ENCODE peak calls at places on chromosomes 4 and X, in four cellular contexts. One of them, this sample, is unnamed.

GRCh38 chr4:2546286-2546823 is 9.9 kb downstream of the FAM193A start:
- DNase-seq in osteocyte: no peak
- DNase-seq in CD14-positive monocyte: no peak
- DNase-seq in foreskin fibroblast: no peak
- DNase-seq in this sample: no peak

GRCh38 chrX:139739138-139739537 is 31.2 kb upstream of the MCF2 start:
- DNase-seq in osteocyte: no peak
- DNase-seq in CD14-positive monocyte: no peak
- DNase-seq in foreskin fibroblast: peak
- DNase-seq in this sample: no peak

GRCh38 chr4:4791299-4791798 is 68.1 kb upstream of the MSX1 start:
- DNase-seq in osteocyte: no peak
- DNase-seq in CD14-positive monocyte: no peak
- DNase-seq in foreskin fibroblast: no peak
- DNase-seq in this sample: peak

GRCh38 chr4:83644677-83645639 is 109.0 kb downstream of the GPAT3 start:
- DNase-seq in osteocyte: no peak
- DNase-seq in CD14-positive monocyte: no peak
- DNase-seq in foreskin fibroblast: peak
- DNase-seq in this sample: no peak

GRCh38 chrX:15674514-15674898 is 9.9 kb upstream of the CLTRN start:
- DNase-seq in osteocyte: no peak
- DNase-seq in CD14-positive monocyte: peak
- DNase-seq in foreskin fibroblast: peak
- DNase-seq in this sample: no peak

GRCh38 chr4:1021386-1022050 is 10.1 kb downstream of the FGFRL1 start:
- DNase-seq in osteocyte: no peak
- DNase-seq in CD14-positive monocyte: no peak
- DNase-seq in foreskin fibroblast: no peak
- DNase-seq in this sample: no peak

GRCh38 chr4:140004580-140005314 is 149.2 kb downstream of the MAML3 start:
- DNase-seq in osteocyte: no peak
- DNase-seq in CD14-positive monocyte: no peak
- DNase-seq in foreskin fibroblast: peak
- DNase-seq in this sample: no peak

GRCh38 chrX:100410901-100411801 is 1.1 kb upstream of the PCDH19 start:
- DNase-seq in osteocyte: no peak
- DNase-seq in CD14-positive monocyte: no peak
- DNase-seq in foreskin fibroblast: peak
- DNase-seq in this sample: no peak

GRCh38 chr4:156193800-156194199 is 240.1 kb upstream of the CTSO start:
- DNase-seq in osteocyte: no peak
- DNase-seq in CD14-positive monocyte: no peak
- DNase-seq in foreskin fibroblast: peak
- DNase-seq in this sample: no peak

GRCh38 chrX:131366387-131366786 is 77.3 kb upstream of the IGSF1 start:
- DNase-seq in osteocyte: no peak
- DNase-seq in CD14-positive monocyte: no peak
- DNase-seq in foreskin fibroblast: no peak
- DNase-seq in this sample: no peak

GRCh38 chr4:43837171-43837570 is 611.4 kb downstream of the KCTD8 start:
- DNase-seq in osteocyte: no peak
- DNase-seq in CD14-positive monocyte: no peak
- DNase-seq in foreskin fibroblast: no peak
- DNase-seq in this sample: no peak

GRCh38 chr4:6658635-6659075 is 18.2 kb downstream of the MRFAP1 start:
- DNase-seq in osteocyte: no peak
- DNase-seq in CD14-positive monocyte: no peak
- DNase-seq in foreskin fibroblast: peak
- DNase-seq in this sample: peak

GRCh38 chr4:53688186-53688790 is 97.0 kb upstream of the LNX1 start:
- DNase-seq in osteocyte: no peak
- DNase-seq in CD14-positive monocyte: no peak
- DNase-seq in foreskin fibroblast: peak
- DNase-seq in this sample: no peak

DNA sequence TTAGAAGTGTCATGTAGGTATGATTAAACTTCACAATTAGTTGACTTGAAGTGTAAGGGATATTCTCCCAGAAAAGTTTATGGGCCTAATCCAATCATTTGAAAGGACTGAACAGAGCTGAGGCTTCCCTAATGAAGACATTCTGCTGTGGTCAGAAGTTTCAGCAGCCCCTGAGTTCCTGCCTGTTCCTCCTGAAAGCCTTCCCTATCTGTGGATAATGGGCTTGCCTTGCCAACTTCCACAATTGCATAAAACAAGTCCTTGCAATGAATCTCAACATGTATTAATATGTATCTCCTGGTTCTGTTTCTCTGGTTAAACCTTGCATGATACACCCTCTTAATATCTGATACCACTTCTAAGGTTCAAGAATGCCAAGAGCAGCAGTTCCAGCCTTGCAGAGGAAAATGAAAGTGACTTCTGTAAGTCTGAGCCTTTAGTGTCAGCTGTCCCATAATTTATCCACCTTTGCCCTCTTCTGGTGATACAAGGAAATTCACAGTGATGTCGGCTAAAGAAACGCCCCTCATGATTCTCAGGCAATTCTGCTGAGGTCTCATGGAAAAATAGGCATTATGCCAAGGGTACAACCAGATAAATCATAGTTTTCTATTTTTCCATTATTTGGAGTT is 172.4 kb upstream of the CXCL13 start:
- DNase-seq in osteocyte: no peak
- DNase-seq in CD14-positive monocyte: no peak
- DNase-seq in foreskin fibroblast: peak
- DNase-seq in this sample: no peak
- TF ChIP-seq CTCF in osteocyte: peak
- TF ChIP-seq CTCF in CD14-positive monocyte: peak
- TF ChIP-seq CTCF in foreskin fibroblast: peak
- TF ChIP-seq CTCF in this sample: peak

GRCh38 chr4:153205028-153205648 is 895 bp downstream of the TRIM2 start:
- DNase-seq in osteocyte: no peak
- DNase-seq in CD14-positive monocyte: no peak
- DNase-seq in foreskin fibroblast: no peak
- DNase-seq in this sample: no peak
- TF ChIP-seq CTCF in osteocyte: no peak
- TF ChIP-seq CTCF in CD14-positive monocyte: no peak
- TF ChIP-seq CTCF in foreskin fibroblast: no peak
- TF ChIP-seq CTCF in this sample: no peak

DNA sequence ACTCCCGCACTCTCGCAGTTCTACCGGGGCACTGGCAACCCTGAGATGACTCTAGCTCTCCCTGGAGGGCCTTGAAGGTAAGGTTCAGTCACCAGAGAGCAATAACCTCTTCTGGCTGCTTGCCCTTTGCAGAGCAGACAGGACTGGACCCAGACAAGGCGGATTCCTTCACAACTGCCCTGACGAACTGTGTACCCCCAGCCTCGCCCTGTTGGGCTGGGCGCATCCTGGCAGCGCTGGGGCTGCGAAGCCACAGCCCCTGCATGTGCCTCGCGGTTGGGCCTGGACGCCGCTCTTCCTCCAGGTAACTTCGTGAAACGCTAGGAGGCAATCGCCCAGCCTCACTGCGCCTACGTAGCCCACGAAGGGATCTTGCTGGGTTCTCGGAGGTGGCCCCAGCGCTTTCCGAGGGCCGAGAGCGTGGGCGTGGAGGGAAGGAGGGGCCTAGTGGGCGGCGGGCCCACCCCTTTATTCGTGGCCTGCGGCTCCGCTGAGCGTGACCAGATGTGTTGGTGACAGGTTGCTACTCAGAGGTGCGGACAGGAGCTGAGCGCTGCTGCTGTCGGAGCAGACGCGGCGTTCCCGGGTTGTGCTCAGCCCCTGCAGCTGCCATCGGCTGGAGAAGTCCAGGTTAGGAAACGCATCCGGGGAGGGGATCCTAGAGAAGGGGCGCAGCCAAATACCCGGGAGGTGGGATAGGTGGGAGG is 1.9 kb upstream of the MAMLD1 start:
- DNase-seq in osteocyte: peak
- DNase-seq in CD14-positive monocyte: no peak
- DNase-seq in foreskin fibroblast: peak
- DNase-seq in this sample: peak
- TF ChIP-seq CTCF in osteocyte: no peak
- TF ChIP-seq CTCF in CD14-positive monocyte: no peak
- TF ChIP-seq CTCF in foreskin fibroblast: peak
- TF ChIP-seq CTCF in this sample: no peak

GRCh38 chr4:112633477-112634235 is 3.1 kb downstream of the ZGRF1 start:
- DNase-seq in osteocyte: no peak
- DNase-seq in CD14-positive monocyte: no peak
- DNase-seq in foreskin fibroblast: peak
- DNase-seq in this sample: no peak
- TF ChIP-seq CTCF in osteocyte: peak
- TF ChIP-seq CTCF in CD14-positive monocyte: peak
- TF ChIP-seq CTCF in foreskin fibroblast: peak
- TF ChIP-seq CTCF in this sample: no peak

GRCh38 chr4:143585548-143585947 is 72.0 kb downstream of the SMARCA5 start:
- DNase-seq in osteocyte: no peak
- DNase-seq in CD14-positive monocyte: no peak
- DNase-seq in foreskin fibroblast: peak
- DNase-seq in this sample: no peak

GRCh38 chr4:143586080-143586479 is 72.6 kb downstream of the SMARCA5 start:
- DNase-seq in osteocyte: no peak
- DNase-seq in CD14-positive monocyte: no peak
- DNase-seq in foreskin fibroblast: peak
- DNase-seq in this sample: no peak

DNA sequence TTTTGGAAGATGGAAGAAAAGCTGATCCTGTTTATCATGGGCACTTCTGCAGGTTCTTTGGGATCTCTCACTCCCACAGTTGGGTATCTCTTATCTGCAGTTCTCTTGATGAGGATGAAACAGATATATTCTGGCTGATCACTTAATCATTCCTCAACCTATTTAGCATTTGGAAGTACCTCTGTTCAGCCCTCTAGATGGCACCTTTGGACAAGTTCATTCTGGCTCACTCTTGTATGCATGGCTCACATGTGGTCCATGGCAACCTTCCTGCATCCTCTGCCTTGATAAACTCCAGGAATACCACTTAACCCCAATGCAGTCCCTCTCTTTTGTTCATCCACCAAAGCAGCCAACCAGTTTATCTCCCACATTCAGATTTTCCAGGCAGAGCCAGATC is 74.2 kb downstream of the SMARCA5 start:
- DNase-seq in osteocyte: no peak
- DNase-seq in CD14-positive monocyte: no peak
- DNase-seq in foreskin fibroblast: peak
- DNase-seq in this sample: no peak
- TF ChIP-seq CTCF in osteocyte: no peak
- TF ChIP-seq CTCF in CD14-positive monocyte: no peak
- TF ChIP-seq CTCF in foreskin fibroblast: no peak
- TF ChIP-seq CTCF in this sample: no peak

GRCh38 chr4:129384974-129385373 is 289.0 kb downstream of the C4orf33 start:
- DNase-seq in osteocyte: no peak
- DNase-seq in CD14-positive monocyte: no peak
- DNase-seq in foreskin fibroblast: no peak
- DNase-seq in this sample: no peak

GRCh38 chr4:129378346-129378745 is 282.4 kb downstream of the C4orf33 start:
- DNase-seq in osteocyte: no peak
- DNase-seq in CD14-positive monocyte: no peak
- DNase-seq in foreskin fibroblast: no peak
- DNase-seq in this sample: no peak

GRCh38 chr4:129377131-129377845 is 281.3 kb downstream of the C4orf33 start:
- DNase-seq in osteocyte: no peak
- DNase-seq in CD14-positive monocyte: no peak
- DNase-seq in foreskin fibroblast: no peak
- DNase-seq in this sample: no peak

DNA sequence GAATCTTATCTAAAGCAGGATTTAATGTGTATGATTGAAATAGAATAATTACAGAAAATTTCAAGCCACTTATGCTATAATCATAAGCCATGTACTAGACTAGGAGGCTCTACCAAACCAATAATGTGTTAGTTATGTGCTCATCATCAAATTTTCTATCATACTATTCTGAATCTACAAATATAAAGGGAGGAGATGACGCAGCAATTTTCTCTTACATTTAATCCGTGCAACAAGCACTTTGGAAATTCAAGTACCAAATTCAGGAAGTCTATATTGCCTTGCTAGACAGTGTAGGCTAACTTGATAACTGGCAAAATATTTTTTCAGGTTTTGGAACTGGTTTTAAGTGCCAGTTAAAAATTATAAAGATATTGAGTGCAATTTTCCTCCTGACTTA is 283.5 kb downstream of the C4orf33 start:
- DNase-seq in osteocyte: no peak
- DNase-seq in CD14-positive monocyte: no peak
- DNase-seq in foreskin fibroblast: no peak
- DNase-seq in this sample: no peak
- TF ChIP-seq CTCF in osteocyte: no peak
- TF ChIP-seq CTCF in CD14-positive monocyte: no peak
- TF ChIP-seq CTCF in foreskin fibroblast: no peak
- TF ChIP-seq CTCF in this sample: no peak

GRCh38 chr4:183659029-183659870 is at the start of the genes RWDD4 and TRAPPC11:
- DNase-seq in osteocyte: peak
- DNase-seq in CD14-positive monocyte: peak
- DNase-seq in foreskin fibroblast: peak
- DNase-seq in this sample: peak
- TF ChIP-seq CTCF in osteocyte: peak
- TF ChIP-seq CTCF in CD14-positive monocyte: peak
- TF ChIP-seq CTCF in foreskin fibroblast: no peak
- TF ChIP-seq CTCF in this sample: no peak

GRCh38 chr4:86593726-86594558 is at the start of gene PTPN13:
- DNase-seq in osteocyte: peak
- DNase-seq in CD14-positive monocyte: peak
- DNase-seq in foreskin fibroblast: peak
- DNase-seq in this sample: peak

GRCh38 chr4:86592553-86593249 is 1.4 kb upstream of the PTPN13 start:
- DNase-seq in osteocyte: no peak
- DNase-seq in CD14-positive monocyte: no peak
- DNase-seq in foreskin fibroblast: peak
- DNase-seq in this sample: no peak

GRCh38 chr4:86596802-86597201 is 2.7 kb downstream of the PTPN13 start:
- DNase-seq in osteocyte: no peak
- DNase-seq in CD14-positive monocyte: no peak
- DNase-seq in foreskin fibroblast: peak
- DNase-seq in this sample: no peak

GRCh38 chr4:86595426-86595805 is 1.3 kb downstream of the PTPN13 start:
- DNase-seq in osteocyte: no peak
- DNase-seq in CD14-positive monocyte: no peak
- DNase-seq in foreskin fibroblast: peak
- DNase-seq in this sample: no peak

DNA sequence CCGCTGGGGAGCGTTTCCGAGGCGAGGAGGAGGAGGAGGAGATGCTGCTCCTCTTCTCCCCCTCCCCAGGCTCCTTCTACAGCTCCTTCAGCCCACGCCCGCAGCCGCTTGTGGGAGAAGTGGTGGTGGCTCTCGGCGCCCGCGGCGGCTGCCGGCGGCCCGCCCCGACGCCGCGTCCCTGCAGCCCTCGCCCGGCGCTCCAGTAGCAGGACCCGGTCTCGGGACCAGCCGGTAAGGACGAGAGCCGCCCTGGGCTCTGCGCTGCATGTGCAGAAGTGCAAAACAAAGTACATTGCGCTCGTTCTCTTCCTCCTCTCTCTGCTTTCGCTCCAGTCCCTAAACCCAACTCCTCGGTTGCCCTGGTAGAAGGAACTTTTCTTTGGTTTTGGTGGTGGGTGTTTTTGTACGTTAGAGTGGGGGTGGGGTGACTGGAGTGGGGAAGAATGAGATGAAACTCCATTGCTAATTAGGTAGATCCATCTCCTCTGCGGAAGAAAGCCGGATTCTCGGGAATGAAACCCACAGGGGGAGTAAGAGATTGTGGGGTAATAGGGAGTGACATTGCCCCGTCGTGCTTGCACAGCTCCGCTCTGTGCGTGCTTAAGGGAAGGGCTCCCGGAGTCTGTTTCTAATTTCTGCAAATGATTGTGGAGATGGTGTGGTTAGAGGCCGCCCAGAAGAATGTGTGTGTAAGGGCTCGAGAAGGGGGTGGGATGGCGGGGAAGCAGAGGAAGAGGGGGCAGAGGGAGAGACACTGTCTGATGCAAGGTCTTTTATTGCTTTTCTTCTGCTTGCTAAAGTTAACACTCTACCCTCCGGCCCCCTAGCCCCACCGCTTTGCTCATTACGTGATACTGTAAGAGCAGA is 677 bp downstream of the PTPN13 start:
- DNase-seq in osteocyte: peak
- DNase-seq in CD14-positive monocyte: peak
- DNase-seq in foreskin fibroblast: peak
- DNase-seq in this sample: peak
- TF ChIP-seq CTCF in osteocyte: peak
- TF ChIP-seq CTCF in CD14-positive monocyte: no peak
- TF ChIP-seq CTCF in foreskin fibroblast: peak
- TF ChIP-seq CTCF in this sample: no peak